ENCODE peak calls at places on chromosomes 7 and 10, in four cellular contexts. One of them, this sample, is unnamed.

GRCh38 chr10:1347525-1347924 is 291.3 kb downstream of the WDR37 start:
- DNase-seq in iPS-NIHi11: no peak
- DNase-seq in hippocampal formation: no peak
- DNase-seq in stimulated activated CD4-positive, alpha-beta T cell treated with anti-CD3 and anti-CD28 coated beads, Interleukin-15, amount 100 ng/mL, for 1 hour: no peak
- DNase-seq in this sample: no peak

GRCh38 chr7:18855796-18856195 is 261.6 kb downstream of the TWIST1 start:
- DNase-seq in stimulated activated CD4-positive, alpha-beta T cell treated with anti-CD3 and anti-CD28 coated beads, Interleukin-15, amount 100 ng/mL, for 1 hour: no peak
- DNase-seq in hippocampal formation: no peak
- DNase-seq in iPS-NIHi11: no peak
- DNase-seq in this sample: no peak

GRCh38 chr10:30413996-30414576 is 19.9 kb upstream of the MAP3K8 start:
- DNase-seq in hippocampal formation: peak
- DNase-seq in iPS-NIHi11: peak
- DNase-seq in stimulated activated CD4-positive, alpha-beta T cell treated with anti-CD3 and anti-CD28 coated beads, Interleukin-15, amount 100 ng/mL, for 1 hour: no peak
- DNase-seq in this sample: peak

GRCh38 chr7:104089622-104090021 is 100.2 kb upstream of the RELN start:
- DNase-seq in iPS-NIHi11: no peak
- DNase-seq in stimulated activated CD4-positive, alpha-beta T cell treated with anti-CD3 and anti-CD28 coated beads, Interleukin-15, amount 100 ng/mL, for 1 hour: no peak
- DNase-seq in hippocampal formation: no peak
- DNase-seq in this sample: no peak

GRCh38 chr7:153524070-153524601 is 528.1 kb upstream of the DPP6 start:
- DNase-seq in hippocampal formation: peak
- DNase-seq in stimulated activated CD4-positive, alpha-beta T cell treated with anti-CD3 and anti-CD28 coated beads, Interleukin-15, amount 100 ng/mL, for 1 hour: no peak
- DNase-seq in iPS-NIHi11: no peak
- DNase-seq in this sample: no peak

GRCh38 chr10:35386594-35387174 is 50.4 kb downstream of the CCNY start:
- DNase-seq in iPS-NIHi11: no peak
- DNase-seq in hippocampal formation: no peak
- DNase-seq in stimulated activated CD4-positive, alpha-beta T cell treated with anti-CD3 and anti-CD28 coated beads, Interleukin-15, amount 100 ng/mL, for 1 hour: no peak
- DNase-seq in this sample: peak

GRCh38 chr10:77441541-77442175 is 195.9 kb downstream of the KCNMA1 start:
- DNase-seq in iPS-NIHi11: no peak
- DNase-seq in hippocampal formation: no peak
- DNase-seq in stimulated activated CD4-positive, alpha-beta T cell treated with anti-CD3 and anti-CD28 coated beads, Interleukin-15, amount 100 ng/mL, for 1 hour: no peak
- DNase-seq in this sample: no peak

GRCh38 chr10:73358331-73359279 is at the start of gene CFAP70:
- DNase-seq in hippocampal formation: peak
- DNase-seq in stimulated activated CD4-positive, alpha-beta T cell treated with anti-CD3 and anti-CD28 coated beads, Interleukin-15, amount 100 ng/mL, for 1 hour: peak
- DNase-seq in iPS-NIHi11: peak
- DNase-seq in this sample: peak

GRCh38 chr10:62652114-62652513 is 152.4 kb upstream of the ADO start:
- DNase-seq in iPS-NIHi11: no peak
- DNase-seq in hippocampal formation: no peak
- DNase-seq in stimulated activated CD4-positive, alpha-beta T cell treated with anti-CD3 and anti-CD28 coated beads, Interleukin-15, amount 100 ng/mL, for 1 hour: no peak
- DNase-seq in this sample: no peak

This sample was measured in LNCaP clone FGC.